ENCODE peak calls at places on chromosomes 2 and 18, in four cellular contexts. I, O, D and C are unnamed samples.

GRCh38 chr2:159230145-159230877 is 56.2 kb downstream of the WDSUB1 start:
- DNase-seq in I (no peak), O (no peak), D (no peak), C (no peak)

GRCh38 chr2:8454797-8455196 is 227.1 kb upstream of the ID2 start:
- DNase-seq in I (no peak), O (no peak), D (no peak), C (no peak)

GRCh38 chr2:68736086-68736485 is 1.5 kb downstream of the ARHGAP25 start:
- DNase-seq in I (no peak), O (no peak), D (no peak), C (no peak)

GRCh38 chr18:21682276-21683051 is 22.1 kb downstream of the ABHD3 start:
- DNase-seq in I (no peak), O (peak), D (peak), C (no peak)

GRCh38 chr2:136297312-136297711 is 179.4 kb upstream of the CXCR4 start:
- DNase-seq in I (no peak), O (no peak), D (no peak), C (no peak)

GRCh38 chr2:53021285-53021684 is 746.3 kb upstream of the CHAC2 start:
- DNase-seq in I (no peak), O (peak), D (no peak), C (no peak)

GRCh38 chr2:10405441-10405840 is 42.7 kb downstream of the ODC1 start:
- DNase-seq in I (peak), O (peak), D (no peak), C (no peak)

GRCh38 chr2:240704651-240705050 is 13.0 kb downstream of the AQP12A start:
- DNase-seq in I (no peak), O (no peak), D (no peak), C (peak)

GRCh38 chr18:4134691-4135090 is 320.4 kb downstream of the DLGAP1 start:
- DNase-seq in I (no peak), O (no peak), D (no peak), C (no peak)

GRCh38 chr2:85326946-85327756 is 638 bp downstream of the TGOLN2 start:
- DNase-seq in I (peak), O (peak), D (peak), C (no peak)

GRCh38 chr2:237935740-237936452 is 30.9 kb upstream of the UBE2F start:
- DNase-seq in I (no peak), O (peak), D (no peak), C (no peak)

GRCh38 chr18:78999939-79000338 is 20.3 kb downstream of the SALL3 start:
- DNase-seq in I (no peak), O (no peak), D (no peak), C (no peak)

GRCh38 chr2:172172513-172173217 is 70.0 kb upstream of the DLX2 start:
- DNase-seq in I (peak), O (peak), D (peak), C (no peak)

GRCh38 chr2:28980368-28981015 is 606 bp upstream of the TOGARAM2 start:
- DNase-seq in I (no peak), O (no peak), D (no peak), C (no peak)

GRCh38 chr2:12488365-12488972 is 228.3 kb upstream of the TRIB2 start:
- DNase-seq in I (no peak), O (no peak), D (peak), C (no peak)

GRCh38 chr2:240292622-240293021 is 142.8 kb upstream of the GPC1 start:
- DNase-seq in I (no peak), O (no peak), D (no peak), C (no peak)

GRCh38 chr2:207960911-207961310 is 64.4 kb downstream of the PLEKHM3 start:
- DNase-seq in I (no peak), O (no peak), D (no peak), C (no peak)

GRCh38 chr2:57890462-57890861 is 156.1 kb upstream of the VRK2 start:
- DNase-seq in I (no peak), O (peak), D (no peak), C (no peak)